ENCODE peak calls at places on chromosome 15, in five cellular contexts. One of them, this sample, is unnamed.

GRCh38 chr15:81312790-81313543 is 11.0 kb downstream of the STARD5 start:
- DNase-seq in naive B cell: no peak
- DNase-seq in ELF-1: no peak
- DNase-seq in astrocyte of the spinal cord: peak; percentile 98
- DNase-seq in stimulated activated CD4-positive, alpha-beta T cell treated with anti-CD3 and anti-CD28 coated beads, Interleukin-4, amount 100 ng/mL, for 4 hours: no peak
- DNase-seq in this sample: peak; percentile 97

GRCh38 chr15:63019539-63020109 is 22.9 kb upstream of the TPM1 start:
- DNase-seq in astrocyte of the spinal cord: peak; percentile 94
- DNase-seq in stimulated activated CD4-positive, alpha-beta T cell treated with anti-CD3 and anti-CD28 coated beads, Interleukin-4, amount 100 ng/mL, for 4 hours: no peak
- DNase-seq in ELF-1: peak; percentile 85
- DNase-seq in naive B cell: no peak
- DNase-seq in this sample: peak; percentile 82

GRCh38 chr15:64532921-64533320 is 72.5 kb downstream of the ZNF609 start:
- DNase-seq in naive B cell: no peak
- DNase-seq in astrocyte of the spinal cord: no peak
- DNase-seq in stimulated activated CD4-positive, alpha-beta T cell treated with anti-CD3 and anti-CD28 coated beads, Interleukin-4, amount 100 ng/mL, for 4 hours: peak; percentile 13
- DNase-seq in ELF-1: no peak
- DNase-seq in this sample: no peak

GRCh38 chr15:82737975-82738374 is 28.3 kb upstream of the AP3B2 start:
- DNase-seq in naive B cell: no peak
- DNase-seq in stimulated activated CD4-positive, alpha-beta T cell treated with anti-CD3 and anti-CD28 coated beads, Interleukin-4, amount 100 ng/mL, for 4 hours: no peak
- DNase-seq in astrocyte of the spinal cord: no peak
- DNase-seq in ELF-1: no peak
- DNase-seq in this sample: peak; percentile 30

GRCh38 chr15:63698731-63699130 is 101.5 kb downstream of the FBXL22 start:
- DNase-seq in astrocyte of the spinal cord: no peak
- DNase-seq in stimulated activated CD4-positive, alpha-beta T cell treated with anti-CD3 and anti-CD28 coated beads, Interleukin-4, amount 100 ng/mL, for 4 hours: no peak
- DNase-seq in ELF-1: no peak
- DNase-seq in naive B cell: no peak
- DNase-seq in this sample: no peak

GRCh38 chr15:67997996-67998395 is 56.1 kb upstream of the PIAS1 start:
- DNase-seq in astrocyte of the spinal cord: peak; percentile 9
- DNase-seq in stimulated activated CD4-positive, alpha-beta T cell treated with anti-CD3 and anti-CD28 coated beads, Interleukin-4, amount 100 ng/mL, for 4 hours: no peak
- DNase-seq in ELF-1: no peak
- DNase-seq in naive B cell: no peak
- DNase-seq in this sample: peak; percentile 45

GRCh38 chr15:79953951-79954444 is 17.0 kb downstream of the BCL2A1 start:
- DNase-seq in naive B cell: no peak
- DNase-seq in ELF-1: no peak
- DNase-seq in astrocyte of the spinal cord: no peak
- DNase-seq in stimulated activated CD4-positive, alpha-beta T cell treated with anti-CD3 and anti-CD28 coated beads, Interleukin-4, amount 100 ng/mL, for 4 hours: no peak
- DNase-seq in this sample: no peak

GRCh38 chr15:64803526-64803925 is 21.9 kb downstream of the PIF1 start:
- DNase-seq in naive B cell: no peak
- DNase-seq in ELF-1: no peak
- DNase-seq in astrocyte of the spinal cord: no peak
- DNase-seq in stimulated activated CD4-positive, alpha-beta T cell treated with anti-CD3 and anti-CD28 coated beads, Interleukin-4, amount 100 ng/mL, for 4 hours: no peak
- DNase-seq in this sample: no peak

GRCh38 chr15:90665288-90666134 is 51.6 kb upstream of the BLM start:
- DNase-seq in naive B cell: peak; percentile 75
- DNase-seq in ELF-1: peak; percentile 72
- DNase-seq in astrocyte of the spinal cord: peak; percentile 46
- DNase-seq in stimulated activated CD4-positive, alpha-beta T cell treated with anti-CD3 and anti-CD28 coated beads, Interleukin-4, amount 100 ng/mL, for 4 hours: no peak
- DNase-seq in this sample: peak; percentile 42

GRCh38 chr15:34109775-34110663 is 8.1 kb downstream of the PGBD4 start:
- DNase-seq in astrocyte of the spinal cord: peak; percentile 50
- DNase-seq in stimulated activated CD4-positive, alpha-beta T cell treated with anti-CD3 and anti-CD28 coated beads, Interleukin-4, amount 100 ng/mL, for 4 hours: no peak
- DNase-seq in ELF-1: no peak
- DNase-seq in naive B cell: no peak
- DNase-seq in this sample: peak; percentile 43

GRCh38 chr15:41782486-41783271 is 8.4 kb downstream of the MAPKBP1 start:
- DNase-seq in ELF-1: no peak
- DNase-seq in naive B cell: peak; percentile 52
- DNase-seq in astrocyte of the spinal cord: no peak
- DNase-seq in stimulated activated CD4-positive, alpha-beta T cell treated with anti-CD3 and anti-CD28 coated beads, Interleukin-4, amount 100 ng/mL, for 4 hours: no peak
- DNase-seq in this sample: no peak

GRCh38 chr15:70266412-70267089 is 168.8 kb upstream of the TLE3 start:
- DNase-seq in astrocyte of the spinal cord: peak; percentile 45
- DNase-seq in naive B cell: peak; percentile 47
- DNase-seq in stimulated activated CD4-positive, alpha-beta T cell treated with anti-CD3 and anti-CD28 coated beads, Interleukin-4, amount 100 ng/mL, for 4 hours: no peak
- DNase-seq in ELF-1: peak; percentile 46
- DNase-seq in this sample: no peak

GRCh38 chr15:75059607-75060006 is 36.2 kb downstream of the PPCDC start:
- DNase-seq in astrocyte of the spinal cord: no peak
- DNase-seq in stimulated activated CD4-positive, alpha-beta T cell treated with anti-CD3 and anti-CD28 coated beads, Interleukin-4, amount 100 ng/mL, for 4 hours: no peak
- DNase-seq in naive B cell: no peak
- DNase-seq in ELF-1: no peak
- DNase-seq in this sample: no peak

GRCh38 chr15:32843211-32843907 is 125.6 kb downstream of the GREM1 start:
- DNase-seq in astrocyte of the spinal cord: no peak
- DNase-seq in ELF-1: no peak
- DNase-seq in stimulated activated CD4-positive, alpha-beta T cell treated with anti-CD3 and anti-CD28 coated beads, Interleukin-4, amount 100 ng/mL, for 4 hours: no peak
- DNase-seq in naive B cell: no peak
- DNase-seq in this sample: no peak

This sample was measured in HFFc6.